ENCODE peak calls at places on chromosome 13, in four cellular contexts. One of them, this sample, is unnamed.

GRCh38 chr13:90375851-90376250 is 971.6 kb upstream of the MIR17HG start:
- DNase-seq in T-helper 9 cell: no peak
- DNase-seq in right atrium auricular region: no peak
- DNase-seq in Peyer's patch: no peak
- DNase-seq in this sample: no peak

GRCh38 chr13:46648166-46648607 is 95.2 kb downstream of the LRCH1 start:
- DNase-seq in Peyer's patch: no peak
- DNase-seq in T-helper 9 cell: no peak
- DNase-seq in right atrium auricular region: no peak
- DNase-seq in this sample: no peak

GRCh38 chr13:71867101-71867814 is at the start of gene DACH1:
- DNase-seq in right atrium auricular region: no peak
- DNase-seq in Peyer's patch: peak; percentile 79
- DNase-seq in T-helper 9 cell: no peak
- DNase-seq in this sample: peak; percentile 26

GRCh38 chr13:51152713-51153112 is 41.6 kb upstream of the C13orf42 start:
- DNase-seq in Peyer's patch: no peak
- DNase-seq in T-helper 9 cell: no peak
- DNase-seq in right atrium auricular region: no peak
- DNase-seq in this sample: no peak

GRCh38 chr13:105127732-105128131 is 1407.7 kb downstream of the EFNB2 start:
- DNase-seq in T-helper 9 cell: no peak
- DNase-seq in right atrium auricular region: no peak
- DNase-seq in Peyer's patch: no peak
- DNase-seq in this sample: no peak

GRCh38 chr13:26727122-26727521 is 33.5 kb downstream of the GPR12 start:
- DNase-seq in right atrium auricular region: no peak
- DNase-seq in T-helper 9 cell: no peak
- DNase-seq in Peyer's patch: no peak
- DNase-seq in this sample: no peak

GRCh38 chr13:34334984-34335661 is 517.2 kb downstream of the RFC3 start:
- DNase-seq in right atrium auricular region: no peak
- DNase-seq in Peyer's patch: no peak
- DNase-seq in T-helper 9 cell: no peak
- DNase-seq in this sample: no peak

GRCh38 chr13:77390391-77390790 is 63.5 kb upstream of the MYCBP2 start:
- DNase-seq in Peyer's patch: no peak
- DNase-seq in T-helper 9 cell: no peak
- DNase-seq in right atrium auricular region: no peak
- DNase-seq in this sample: no peak

GRCh38 chr13:109846185-109846584 is 59.8 kb upstream of the IRS2 start:
- DNase-seq in T-helper 9 cell: no peak
- DNase-seq in Peyer's patch: no peak
- DNase-seq in right atrium auricular region: no peak
- DNase-seq in this sample: no peak

GRCh38 chr13:87498681-87499080 is 172.5 kb upstream of the SLITRK5 start:
- DNase-seq in right atrium auricular region: no peak
- DNase-seq in Peyer's patch: no peak
- DNase-seq in T-helper 9 cell: no peak
- DNase-seq in this sample: no peak

GRCh38 chr13:109743706-109744453 is 42.5 kb downstream of the IRS2 start:
- DNase-seq in Peyer's patch: no peak
- DNase-seq in right atrium auricular region: no peak
- DNase-seq in T-helper 9 cell: no peak
- DNase-seq in this sample: no peak

This sample was measured in GM12891.